ENCODE peak calls at places on chromosomes 3 and 15, in ten cellular contexts. L, I, E, V, Z, G, X, A, F and Y are unnamed samples. For H3K4me1, the result is how much of the 10 kb centered on the place peaks cover.

GRCh38 chr15:65212097-65212496 is 824 bp upstream of the CILP start:
- DNase-seq in L (no peak), I (no peak), E (peak), V (no peak), Z (no peak), G (peak), X (no peak), A (no peak), F (no peak), Y (peak)

GRCh38 chr3:56119575-56120349 is 348.5 kb downstream of the ERC2 start:
- DNase-seq in L (peak), I (no peak), E (no peak), V (peak), Z (no peak), G (no peak), X (no peak), A (no peak), F (no peak), Y (no peak)

GRCh38 chr3:51934139-51934850 is 7.4 kb downstream of the RRP9 start:
- DNase-seq in L (no peak), I (no peak), E (no peak), V (no peak), Z (no peak), G (no peak), X (no peak), A (no peak), F (no peak), Y (no peak)

GRCh38 chr3:37859354-37859753 is 2.3 kb upstream of the CTDSPL start:
- DNase-seq in L (no peak), I (no peak), E (no peak), V (no peak), Z (no peak), G (no peak), X (no peak), A (no peak), F (no peak), Y (no peak)

GRCh38 chr3:113249111-113249510 is 37.8 kb downstream of the BOC start:
- DNase-seq in L (peak), I (no peak), E (no peak), V (no peak), Z (no peak), G (no peak), X (no peak), A (no peak), F (no peak), Y (peak)

GRCh38 chr3:156792945-156793344 is 33.2 kb upstream of the LEKR1 start:
- DNase-seq in L (no peak), I (no peak), E (no peak), V (no peak), Z (no peak), G (no peak), X (no peak), A (no peak), F (no peak), Y (no peak)

GRCh38 chr3:141737108-141737507 is 990 bp upstream of the RNF7 start:
- DNase-seq in L (peak), I (no peak), E (no peak), V (no peak), Z (peak), G (no peak), X (no peak), A (no peak), F (no peak), Y (no peak)

GRCh38 chr3:180433172-180433571 is 168.8 kb upstream of the TTC14 start:
- DNase-seq in L (no peak), I (no peak), E (no peak), V (peak), Z (no peak), G (no peak), X (no peak), A (peak), F (no peak), Y (no peak)

GRCh38 chr3:169811606-169812123 is 1.0 kb upstream of the LRRIQ4 start:
- DNase-seq in L (no peak), I (no peak), E (peak), V (no peak), Z (no peak), G (no peak), X (no peak), A (peak), F (no peak), Y (no peak)

GRCh38 chr3:31189971-31190370 is 295.5 kb upstream of the GADL1 start:
- DNase-seq in L (no peak), I (no peak), E (no peak), V (no peak), Z (no peak), G (no peak), X (no peak), A (no peak), F (no peak), Y (no peak)

GRCh38 chr3:30518872-30519271 is 87.5 kb upstream of the TGFBR2 start:
- DNase-seq in L (no peak), I (no peak), E (no peak), V (no peak), Z (no peak), G (no peak), X (no peak), A (no peak), F (no peak), Y (no peak)

GRCh38 chr15:67720556-67721175 is 104.6 kb upstream of the SKOR1 start:
- DNase-seq in L (no peak), I (no peak), E (no peak), V (no peak), Z (no peak), G (no peak), X (no peak), A (no peak), F (no peak), Y (no peak)

GRCh38 chr15:66617137-66618090 is 51.6 kb upstream of the LCTL start:
- DNase-seq in L (peak), I (no peak), E (no peak), V (peak), Z (peak), G (no peak), X (no peak), A (no peak), F (no peak), Y (peak)

GRCh38 chr3:64329037-64329436 is 103.8 kb upstream of the PRICKLE2 start:
- DNase-seq in L (no peak), I (no peak), E (no peak), V (no peak), Z (no peak), G (no peak), X (no peak), A (no peak), F (no peak), Y (no peak)

GRCh38 chr3:170117134-170117533 is 64.4 kb downstream of the PHC3 start:
- DNase-seq in L (no peak), I (no peak), E (no peak), V (no peak), Z (no peak), G (no peak), X (no peak), A (no peak), F (no peak), Y (peak)

GRCh38 chr15:57395292-57395691 is 19.0 kb downstream of the CGNL1 start:
- DNase-seq in L (peak), I (no peak), E (no peak), V (peak), Z (no peak), G (no peak), X (no peak), A (no peak), F (no peak), Y (peak)

GRCh38 chr3:89172150-89172549 is 64.7 kb downstream of the EPHA3 start:
- DNase-seq in L (no peak), I (no peak), E (no peak), V (no peak), Z (no peak), G (no peak), X (no peak), A (no peak), F (no peak), Y (no peak)

GRCh38 chr3:185308126-185308754 is 54.4 kb upstream of the EHHADH start:
- DNase-seq in L (peak), I (peak), E (peak), V (peak), Z (peak), G (peak), X (no peak), A (peak), F (peak), Y (no peak)

GRCh38 chr3:151281671-151282334 is 3.5 kb upstream of the P2RY14 start:
- DNase-seq in L (no peak), I (no peak), E (no peak), V (peak), Z (no peak), G (no peak), X (no peak), A (no peak), F (no peak), Y (no peak)

GRCh38 chr15:64828985-64829384 is 3.5 kb upstream of the PIF1 start:
- DNase-seq in L (no peak), I (peak), E (no peak), V (no peak), Z (no peak), G (no peak), X (no peak), A (peak), F (no peak), Y (no peak)

GRCh38 chr15:36501063-36501678 is 78.3 kb upstream of the CDIN1 start:
- DNase-seq in L (peak), I (peak), E (peak), V (peak), Z (no peak), G (peak), X (no peak), A (no peak), F (no peak), Y (peak)

GRCh38 chr3:70227437-70227836 is 85.0 kb downstream of the MDFIC2 start:
- DNase-seq in L (no peak), I (no peak), E (no peak), V (no peak), Z (no peak), G (no peak), X (no peak), A (no peak), F (no peak), Y (no peak)

GRCh38 chr3:136644200-136644599 is 108.0 kb downstream of the STAG1 start:
- DNase-seq in L (no peak), I (no peak), E (no peak), V (no peak), Z (no peak), G (no peak), X (no peak), A (no peak), F (no peak), Y (no peak)

GRCh38 chr15:64883997-64884511 is 27.6 kb upstream of the ANKDD1A start:
- DNase-seq in L (peak), I (no peak), E (peak), V (peak), Z (peak), G (peak), X (peak), A (peak), F (peak), Y (peak)

GRCh38 chr15:101276501-101277037 is 716 bp downstream of the SELENOS start:
- DNase-seq in L (no peak), I (no peak), E (no peak), V (peak), Z (no peak), G (no peak), X (no peak), A (no peak), F (no peak), Y (peak)

GRCh38 chr15:65184305-65184943 is 718 bp downstream of the CLPX start:
- DNase-seq in L (peak), I (no peak), E (peak), V (peak), Z (peak), G (peak), X (no peak), A (peak), F (peak), Y (peak)

GRCh38 chr15:88913017-88913849 is at the start of gene MFGE8:
- DNase-seq in L (peak), I (no peak), E (peak), V (peak), Z (peak), G (peak), X (peak), A (no peak), F (peak), Y (peak)
- H3K4me1 ChIP-seq in L (under half), I (under half), E (under half), V (under half), Z (under half), G (under half), X (under half), A (under half), F (under half), Y (under half)

GRCh38 chr3:149081772-149082171 is 4.6 kb downstream of the HLTF start:
- DNase-seq in L (no peak), I (no peak), E (no peak), V (no peak), Z (no peak), G (no peak), X (no peak), A (no peak), F (no peak), Y (no peak)
- H3K4me1 ChIP-seq in L (under half), I (under half), E (under half), V (under half), Z (under half), G (under half), X (under half), A (under half), F (under half), Y (under half)

GRCh38 chr15:62369454-62369853 is 204.4 kb upstream of the C2CD4B start:
- DNase-seq in L (no peak), I (no peak), E (no peak), V (no peak), Z (no peak), G (no peak), X (no peak), A (no peak), F (no peak), Y (no peak)

GRCh38 chr15:62363913-62364312 is 198.8 kb upstream of the C2CD4B start:
- DNase-seq in L (no peak), I (no peak), E (no peak), V (no peak), Z (no peak), G (no peak), X (no peak), A (no peak), F (no peak), Y (no peak)

GRCh38 chr15:62362608-62363007 is 197.5 kb upstream of the C2CD4B start:
- DNase-seq in L (no peak), I (no peak), E (no peak), V (no peak), Z (no peak), G (no peak), X (no peak), A (peak), F (no peak), Y (no peak)

GRCh38 chr15:62362144-62362543 is 197.1 kb upstream of the C2CD4B start:
- DNase-seq in L (no peak), I (no peak), E (no peak), V (no peak), Z (no peak), G (no peak), X (no peak), A (no peak), F (no peak), Y (no peak)

GRCh38 chr15:62365795-62366442 is 200.8 kb upstream of the C2CD4B start:
- DNase-seq in L (peak), I (no peak), E (no peak), V (no peak), Z (peak), G (no peak), X (no peak), A (no peak), F (peak), Y (no peak)
- H3K4me1 ChIP-seq in L (under half), I (under half), E (under half), V (under half), Z (under half), G (under half), X (under half), A (under half), F (under half), Y (under half)

GRCh38 chr3:46092704-46093085 is 65.4 kb upstream of the XCR1 start:
- DNase-seq in L (no peak), I (no peak), E (no peak), V (no peak), Z (no peak), G (no peak), X (no peak), A (peak), F (no peak), Y (no peak)
- H3K4me1 ChIP-seq in L (under half), I (under half), E (under half), V (under half), Z (under half), G (under half), X (under half), A (half or more), F (under half), Y (under half)

DNA sequence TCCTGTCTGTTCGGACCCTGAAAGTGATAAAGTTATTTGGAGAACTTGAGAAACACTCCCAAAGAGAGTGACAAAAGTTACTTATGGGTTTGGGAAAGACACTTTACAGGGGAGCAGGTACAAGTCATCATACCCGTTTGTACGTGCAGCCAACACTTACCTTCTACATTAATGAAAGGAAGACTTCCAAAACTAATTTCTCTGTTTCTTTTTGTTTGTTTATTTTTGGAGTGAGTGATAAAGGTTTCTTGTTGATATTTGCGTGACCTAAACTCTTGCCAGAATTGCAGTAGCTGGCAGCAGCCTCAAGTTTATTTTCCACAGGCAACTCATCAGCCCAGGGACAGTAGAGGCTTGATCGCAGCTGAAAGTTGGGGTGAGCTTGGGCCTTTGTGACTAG is 8.4 kb downstream of the ABHD2 start:
- DNase-seq in L (no peak), I (no peak), E (no peak), V (peak), Z (no peak), G (no peak), X (no peak), A (no peak), F (no peak), Y (no peak)
- H3K4me1 ChIP-seq in L (half or more), I (under half), E (under half), V (half or more), Z (under half), G (under half), X (under half), A (under half), F (under half), Y (half or more)

GRCh38 chr15:62342959-62343358 is 177.9 kb upstream of the C2CD4B start:
- DNase-seq in L (no peak), I (no peak), E (no peak), V (no peak), Z (no peak), G (no peak), X (no peak), A (no peak), F (no peak), Y (no peak)
- H3K4me1 ChIP-seq in L (under half), I (under half), E (under half), V (under half), Z (under half), G (under half), X (under half), A (under half), F (under half), Y (under half)

GRCh38 chr3:183514048-183514447 is 41.5 kb downstream of the KLHL6 start:
- DNase-seq in L (no peak), I (no peak), E (no peak), V (no peak), Z (no peak), G (no peak), X (no peak), A (peak), F (no peak), Y (no peak)

GRCh38 chr3:183515968-183516851 is 39.3 kb downstream of the KLHL6 start:
- DNase-seq in L (peak), I (no peak), E (peak), V (no peak), Z (peak), G (no peak), X (peak), A (peak), F (no peak), Y (no peak)

GRCh38 chr3:183518446-183519185 is 36.9 kb downstream of the KLHL6 start:
- DNase-seq in L (no peak), I (no peak), E (no peak), V (no peak), Z (no peak), G (no peak), X (no peak), A (no peak), F (no peak), Y (no peak)

GRCh38 chr3:183513046-183513706 is 42.3 kb downstream of the KLHL6 start:
- DNase-seq in L (peak), I (no peak), E (peak), V (no peak), Z (peak), G (no peak), X (peak), A (peak), F (no peak), Y (no peak)

DNA sequence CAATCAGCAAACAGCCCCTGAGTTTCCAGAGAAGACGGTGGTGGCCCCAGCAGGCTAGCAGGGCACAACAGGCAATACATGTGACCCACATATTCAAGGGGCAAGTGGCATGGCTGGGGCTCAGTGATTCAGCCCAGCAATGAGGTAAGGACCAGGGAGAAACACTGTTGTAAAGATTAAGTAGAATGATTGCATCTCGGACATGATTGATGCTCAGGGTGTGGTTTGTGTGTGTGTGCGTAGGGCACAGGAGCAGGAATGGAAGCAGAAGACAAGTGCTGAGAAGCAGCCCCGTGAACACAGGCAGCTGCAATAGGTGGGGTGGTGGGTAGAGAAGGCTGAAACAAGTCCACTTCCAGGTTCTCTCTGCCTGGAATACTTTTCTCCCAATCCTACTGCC is 37.9 kb downstream of the KLHL6 start:
- DNase-seq in L (no peak), I (no peak), E (no peak), V (no peak), Z (no peak), G (no peak), X (no peak), A (no peak), F (no peak), Y (no peak)
- H3K4me1 ChIP-seq in L (under half), I (under half), E (half or more), V (under half), Z (under half), G (under half), X (half or more), A (under half), F (under half), Y (under half)